ENCODE peak calls at places on chromosomes 12 and 14, in four cellular contexts. F is Calu3, C is cardiac muscle cell, S is uterus. K is an unnamed sample.

GRCh38 chr12:56362130-56363059 is at the start of gene APOF:
- DNase-seq in F (no peak), C (no peak), S (no peak), K (no peak)

GRCh38 chr12:132294121-132295034 is 35.0 kb downstream of the GALNT9 start:
- DNase-seq in F (no peak), C (no peak), S (no peak), K (no peak)

GRCh38 chr14:38171197-38171596 is 36.5 kb upstream of the SSTR1 start:
- DNase-seq in F (no peak), C (no peak), S (no peak), K (no peak)

GRCh38 chr12:53213348-53213747 is 6.3 kb upstream of the ITGB7 start:
- DNase-seq in F (peak), C (peak), S (peak), K (peak)

GRCh38 chr12:96131230-96131788 is 62.9 kb upstream of the ELK3 start:
- DNase-seq in F (no peak), C (no peak), S (no peak), K (no peak)

GRCh38 chr12:13100882-13101769 is 2.3 kb downstream of the GSG1 start:
- DNase-seq in F (peak), C (peak), S (peak), K (peak)

GRCh38 chr14:93207468-93208308 is 632 bp downstream of the UBR7 start:
- DNase-seq in F (peak), C (peak), S (peak), K (peak)

GRCh38 chr12:106840217-106840616 is 65.7 kb downstream of the RIC8B start:
- DNase-seq in F (peak), C (peak), S (peak), K (no peak)

GRCh38 chr12:87509233-87509820 is 519.9 kb downstream of the C12orf50 start:
- DNase-seq in F (peak), C (peak), S (no peak), K (no peak)

GRCh38 chr12:109291117-109291516 is 18.0 kb downstream of the FOXN4 start:
- DNase-seq in F (no peak), C (no peak), S (no peak), K (no peak)

GRCh38 chr12:115000038-115000437 is 316.1 kb upstream of the TBX3 start:
- DNase-seq in F (no peak), C (peak), S (no peak), K (no peak)

GRCh38 chr14:36268957-36269734 is 51.3 kb downstream of the MBIP start:
- DNase-seq in F (no peak), C (no peak), S (no peak), K (no peak)

GRCh38 chr14:21825147-21825743 is 151.6 kb upstream of the OR4E1 start:
- DNase-seq in F (peak), C (peak), S (no peak), K (no peak)

GRCh38 chr14:74551001-74551400 is 57.4 kb downstream of the ISCA2 start:
- DNase-seq in F (no peak), C (no peak), S (no peak), K (no peak)

GRCh38 chr12:57744194-57744776 is 554 bp upstream of the TSPAN31 start:
- DNase-seq in F (peak), C (no peak), S (peak), K (peak)

GRCh38 chr14:65156568-65157366 is 54.5 kb upstream of the MAX start:
- DNase-seq in F (no peak), C (peak), S (peak), K (peak)

GRCh38 chr14:59969319-59969718 is 49.4 kb downstream of the LRRC9 start:
- DNase-seq in F (no peak), C (no peak), S (no peak), K (no peak)

GRCh38 chr14:33432407-33433023 is 493.8 kb downstream of the NPAS3 start:
- DNase-seq in F (no peak), C (peak), S (no peak), K (no peak)

GRCh38 chr12:31672521-31672920 is 13.0 kb downstream of the ETFBKMT start:
- DNase-seq in F (no peak), C (no peak), S (no peak), K (no peak)
- TF ChIP-seq CTCF in F (no peak), C (no peak), S (no peak), K (no peak)

GRCh38 chr12:80313184-80313583 is 130.9 kb upstream of the PTPRQ start:
- DNase-seq in F (no peak), C (peak), S (no peak), K (no peak)
- TF ChIP-seq CTCF in F (no peak), C (no peak), S (no peak), K (no peak)

DNA sequence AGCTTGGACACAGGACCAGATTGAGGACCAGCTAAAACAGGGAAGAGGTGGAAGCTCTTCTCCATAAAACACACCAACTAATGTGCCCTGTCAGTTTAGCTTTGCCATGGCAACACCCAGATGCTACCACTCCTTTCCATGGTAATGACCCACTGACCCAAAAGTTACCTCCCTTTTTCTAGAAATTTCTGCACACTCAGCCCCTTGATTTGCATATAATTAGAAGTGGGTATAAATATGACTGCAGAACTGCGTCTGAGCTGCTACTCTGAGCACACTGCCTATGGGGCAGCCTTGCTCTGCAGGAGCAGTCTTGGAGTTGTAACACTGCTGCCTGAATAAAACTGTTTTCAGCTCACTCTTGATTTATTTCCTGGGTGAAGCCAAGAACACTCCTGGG is 3.2 kb upstream of the TDG start:
- DNase-seq in F (no peak), C (no peak), S (no peak), K (no peak)
- TF ChIP-seq CTCF in F (no peak), C (no peak), S (no peak), K (no peak)

DNA sequence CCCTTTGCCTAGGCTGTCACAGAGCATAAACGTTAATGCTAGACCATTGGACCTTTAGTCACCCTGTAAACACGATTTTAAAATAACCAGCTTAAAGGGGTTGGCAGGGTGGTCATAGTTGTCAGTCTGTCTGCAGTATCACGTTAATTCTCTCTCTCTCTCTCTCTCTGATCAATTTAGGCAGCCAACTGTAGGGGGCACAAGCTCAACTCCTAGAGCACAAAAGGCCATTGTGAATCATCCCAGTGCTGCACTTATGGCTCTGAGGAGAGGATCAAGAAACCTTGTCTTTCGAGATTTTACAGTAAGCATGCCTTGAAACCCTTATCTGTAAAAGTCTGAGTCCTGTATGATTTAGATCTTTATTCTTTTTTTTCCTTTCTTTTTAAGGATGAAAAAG is 97.1 kb downstream of the SCAF11 start:
- DNase-seq in F (no peak), C (peak), S (no peak), K (no peak)
- TF ChIP-seq CTCF in F (no peak), C (peak), S (no peak), K (no peak)

DNA sequence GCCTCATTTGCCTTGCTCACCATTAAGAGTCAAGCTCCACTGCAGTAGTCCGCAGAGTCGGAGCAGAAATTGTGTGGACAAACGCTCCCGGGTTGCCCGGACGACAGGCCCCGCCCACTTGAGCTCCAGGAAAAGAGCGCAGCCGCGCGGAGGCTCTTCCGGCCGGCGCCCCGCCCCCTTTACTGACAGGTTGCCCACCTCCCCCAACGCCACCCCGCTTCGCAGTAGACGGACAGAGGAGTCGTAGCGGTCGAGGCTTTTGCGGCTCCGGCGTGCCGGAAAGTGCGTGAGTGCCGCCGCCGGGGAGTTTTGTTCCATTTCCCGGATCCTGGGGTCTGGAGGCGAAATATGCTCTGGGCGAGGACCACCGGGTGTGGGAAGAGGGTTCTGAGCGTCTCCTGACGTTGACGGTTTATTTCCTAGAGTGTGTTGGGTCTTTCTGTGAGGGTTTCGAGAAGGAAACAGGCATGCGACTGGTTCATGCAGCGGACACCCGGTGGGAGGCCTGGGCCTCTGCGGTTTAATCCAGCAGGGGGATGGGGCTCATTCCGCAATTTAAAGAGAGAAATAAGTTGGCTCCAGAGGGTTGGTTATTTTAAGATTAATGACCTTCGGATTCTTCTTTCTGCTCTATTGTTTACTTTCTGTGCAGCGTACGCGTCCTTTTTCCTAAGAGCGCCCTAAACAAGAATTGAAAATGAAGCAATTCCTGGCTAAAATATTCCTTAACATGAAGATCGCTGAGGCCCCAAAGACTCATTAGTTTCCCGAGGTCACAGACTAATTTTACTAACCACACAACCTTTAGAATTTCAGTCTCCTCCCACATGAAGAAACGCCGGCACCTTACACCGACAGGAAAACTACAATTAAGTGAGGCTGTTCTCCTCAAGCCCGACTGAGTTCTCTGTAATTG is at the start of the genes DNAI7 and ETFRF1:
- DNase-seq in F (peak), C (peak), S (peak), K (peak)
- TF ChIP-seq CTCF in F (no peak), C (no peak), S (no peak), K (no peak)

K was measured in tibial nerve.